ENCODE peak calls at places on chromosomes 16 and 17, in six cellular contexts. V is anterior cingulate cortex, J is posterior vena cava, K is myocyte, I is H7, O is PC-3. M is an unnamed sample.

GRCh38 chr16:65717006-65717720 is 595.3 kb upstream of the CDH11 start:
- DNase-seq in J (no peak), O (no peak), I (no peak), K (no peak), V (no peak), M (no peak)

GRCh38 chr17:45742251-45742650 is 41.9 kb upstream of the CRHR1 start:
- DNase-seq in J (no peak), O (no peak), K (no peak), I (no peak), V (no peak), M (no peak)

GRCh38 chr17:65103896-65104295 is 33.3 kb upstream of the RGS9 start:
- DNase-seq in I (no peak), V (no peak), J (no peak), O (peak), K (no peak), M (no peak)

GRCh38 chr17:7887038-7887481 is 1.5 kb upstream of the CHD3 start:
- DNase-seq in O (no peak), I (no peak), J (no peak), K (no peak), V (no peak), M (no peak)

GRCh38 chr17:7307686-7308624 is 527 bp downstream of the EIF5A start:
- DNase-seq in J (peak), O (peak), V (no peak), K (peak), I (peak), M (peak)

GRCh38 chr17:43146649-43147048 is 21.5 kb upstream of the BRCA1 start:
- DNase-seq in O (no peak), K (no peak), J (no peak), I (peak), V (no peak), M (no peak)

GRCh38 chr17:28199115-28199514 is 119.9 kb upstream of the TMEM97 start:
- DNase-seq in J (no peak), O (no peak), I (no peak), K (no peak), V (no peak), M (no peak)

GRCh38 chr16:66388350-66389139 is 22.1 kb downstream of the CDH5 start:
- DNase-seq in I (no peak), J (no peak), O (no peak), V (no peak), K (no peak), M (no peak)

GRCh38 chr16:78058165-78058564 is 35.8 kb downstream of the CLEC3A start:
- DNase-seq in K (no peak), V (no peak), J (no peak), I (no peak), O (no peak), M (no peak)

GRCh38 chr17:18035704-18036103 is 3.3 kb downstream of the ATPAF2 start:
- DNase-seq in I (no peak), O (no peak), J (no peak), K (no peak), V (no peak), M (no peak)

GRCh38 chr17:77343031-77343866 is 202.5 kb downstream of the SEC14L1 start:
- DNase-seq in K (no peak), V (no peak), O (no peak), I (no peak), J (no peak), M (no peak)

GRCh38 chr16:13911306-13911705 is 8.6 kb upstream of the ERCC4 start:
- DNase-seq in K (no peak), V (no peak), I (no peak), J (no peak), O (no peak), M (no peak)

GRCh38 chr16:8935989-8936388 is 27.7 kb downstream of the USP7 start:
- DNase-seq in J (peak), I (peak), O (no peak), K (no peak), V (no peak), M (no peak)

GRCh38 chr17:44362964-44363612 is 565 bp downstream of the FAM171A2 start:
- DNase-seq in J (no peak), V (no peak), I (peak), K (peak), O (peak), M (peak)

GRCh38 chr16:88118376-88118775 is 167.1 kb downstream of the BANP start:
- DNase-seq in O (no peak), K (no peak), I (peak), J (peak), V (no peak), M (no peak)

GRCh38 chr17:79522414-79522813 is 88.4 kb downstream of the RBFOX3 start:
- DNase-seq in O (peak), I (no peak), K (no peak), J (no peak), V (no peak), M (no peak)

GRCh38 chr17:80811181-80812105 is 180.2 kb upstream of the CHMP6 start:
- DNase-seq in K (peak), V (no peak), I (no peak), J (no peak), O (no peak), M (no peak)

GRCh38 chr16:51151435-51151950 is 423 bp upstream of the SALL1 start:
- DNase-seq in O (no peak), V (peak), I (peak), K (no peak), J (no peak), M (peak)

GRCh38 chr16:12874135-12874534 is 27.3 kb upstream of the SHISA9 start:
- DNase-seq in O (peak), K (peak), V (no peak), J (no peak), I (no peak), M (peak)

GRCh38 chr17:63838586-63839184 is 3.8 kb downstream of the SMARCD2 start:
- DNase-seq in J (peak), V (peak), O (peak), I (peak), K (no peak), M (peak)

GRCh38 chr17:43918026-43918389 is 10.7 kb upstream of the MPP2 start:
- DNase-seq in K (no peak), V (no peak), I (no peak), J (no peak), O (no peak), M (no peak)

GRCh38 chr16:5446623-5447240 is 349.1 kb upstream of the EEF2KMT start:
- DNase-seq in V (no peak), K (no peak), J (no peak), O (no peak), I (no peak), M (no peak)

M was measured in adipocyte.